ENCODE peak calls at places on chromosomes 7 and 10, in seven cellular contexts. Z, A, U, X, Q, O and D are unnamed samples. For H3K4me1, the result is how much of the 10 kb centered on the place peaks cover.

GRCh38 chr7:105352018-105352612 is 36.6 kb downstream of the SRPK2 start:
- DNase-seq in Z (peak), A (peak), U (peak), X (peak), Q (peak), O (peak), D (no peak)

GRCh38 chr7:51068401-51068800 is 248.2 kb downstream of the COBL start:
- DNase-seq in Z (no peak), A (no peak), U (no peak), X (no peak), Q (no peak), O (no peak), D (no peak)

GRCh38 chr10:60208676-60209269 is 180.9 kb downstream of the ANK3 start:
- DNase-seq in Z (no peak), A (no peak), U (no peak), X (no peak), Q (no peak), O (peak), D (no peak)

GRCh38 chr7:149414171-149414570 is 46.7 kb downstream of the ZNF777 start:
- DNase-seq in Z (no peak), A (no peak), U (no peak), X (no peak), Q (no peak), O (no peak), D (no peak)

GRCh38 chr10:14573666-14574261 is 200.9 kb downstream of the FAM107B start:
- DNase-seq in Z (no peak), A (no peak), U (no peak), X (no peak), Q (no peak), O (peak), D (no peak)

GRCh38 chr7:128459394-128459878 is 3.8 kb downstream of the HILPDA start:
- DNase-seq in Z (peak), A (peak), U (peak), X (peak), Q (peak), O (peak), D (peak)

GRCh38 chr7:82044497-82045080 is 274.7 kb upstream of the HGF start:
- DNase-seq in Z (peak), A (peak), U (peak), X (peak), Q (no peak), O (peak), D (peak)

GRCh38 chr10:52312999-52313349 is 1.1 kb upstream of the DKK1 start:
- DNase-seq in Z (no peak), A (no peak), U (no peak), X (no peak), Q (no peak), O (peak), D (no peak)

GRCh38 chr7:826230-826905 is 5.9 kb upstream of the SUN1 start:
- DNase-seq in Z (no peak), A (no peak), U (no peak), X (no peak), Q (no peak), O (no peak), D (no peak)

GRCh38 chr10:12214763-12215218 is 18.8 kb downstream of the CDC123 start:
- DNase-seq in Z (no peak), A (peak), U (peak), X (peak), Q (no peak), O (peak), D (peak)

GRCh38 chr10:91409069-91409868 is 875 bp upstream of the HECTD2 start:
- DNase-seq in Z (peak), A (peak), U (peak), X (peak), Q (peak), O (peak), D (peak)

GRCh38 chr7:102425639-102426267 is 7.6 kb upstream of the ORAI2 start:
- DNase-seq in Z (no peak), A (peak), U (no peak), X (no peak), Q (peak), O (no peak), D (no peak)

GRCh38 chr7:42722198-42722597 is 189.7 kb downstream of the C7orf25 start:
- DNase-seq in Z (no peak), A (no peak), U (no peak), X (no peak), Q (no peak), O (no peak), D (no peak)

GRCh38 chr7:128178611-128179010 is 62.5 kb upstream of the LEP start:
- DNase-seq in Z (no peak), A (no peak), U (no peak), X (no peak), Q (peak), O (no peak), D (no peak)

GRCh38 chr10:62812672-62813439 is 3.3 kb downstream of the EGR2 start:
- DNase-seq in Z (no peak), A (no peak), U (no peak), X (no peak), Q (no peak), O (no peak), D (no peak)

GRCh38 chr10:62813453-62813852 is 2.7 kb downstream of the EGR2 start:
- DNase-seq in Z (no peak), A (no peak), U (no peak), X (no peak), Q (no peak), O (no peak), D (no peak)

GRCh38 chr10:62811159-62811875 is 4.8 kb downstream of the EGR2 start:
- DNase-seq in Z (no peak), A (no peak), U (no peak), X (no peak), Q (no peak), O (no peak), D (no peak)

GRCh38 chr10:62813981-62814380 is 2.2 kb downstream of the EGR2 start:
- DNase-seq in Z (no peak), A (no peak), U (no peak), X (no peak), Q (no peak), O (no peak), D (no peak)

DNA sequence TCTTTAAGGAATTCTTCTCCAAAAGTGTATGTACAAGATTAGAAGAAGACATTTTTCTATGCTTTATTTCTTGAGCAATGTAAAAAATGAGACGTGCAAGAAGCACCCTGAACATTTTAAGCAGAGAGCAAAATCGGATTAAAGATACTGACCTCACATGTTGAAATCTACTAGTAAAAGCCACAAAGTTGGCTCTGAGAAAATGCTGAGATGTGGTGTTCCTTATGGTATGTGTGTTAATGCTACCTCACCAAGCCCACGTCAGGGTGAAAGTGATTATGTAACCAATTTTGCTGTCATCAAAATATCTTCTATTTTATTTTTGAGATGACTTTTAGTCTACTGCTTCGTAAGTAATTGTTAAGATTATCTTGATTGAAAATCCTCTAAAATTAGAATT is 5.6 kb downstream of the ADO start:
- DNase-seq in Z (no peak), A (no peak), U (no peak), X (no peak), Q (no peak), O (no peak), D (no peak)
- H3K4me1 ChIP-seq in Z (under half), A (under half), U (under half), X (under half), Q (under half), O (under half), D (under half)

GRCh38 chr10:89327803-89328441 is at the start of gene IFIT3:
- DNase-seq in Z (peak), A (peak), U (peak), X (peak), Q (peak), O (peak), D (no peak)
- TF ChIP-seq CTCF in Z (no peak), A (no peak), U (no peak), X (no peak), Q (no peak), O (no peak), D (no peak)

GRCh38 chr7:151381333-151382078 is 28.3 kb downstream of the WDR86 start:
- DNase-seq in Z (peak), A (peak), U (no peak), X (no peak), Q (no peak), O (no peak), D (no peak)

GRCh38 chr7:151381083-151381332 is 28.8 kb downstream of the WDR86 start:
- DNase-seq in Z (no peak), A (no peak), U (no peak), X (no peak), Q (no peak), O (no peak), D (no peak)

GRCh38 chr7:151383638-151384351 is 26.0 kb downstream of the WDR86 start:
- DNase-seq in Z (no peak), A (no peak), U (no peak), X (no peak), Q (no peak), O (no peak), D (no peak)

GRCh38 chr7:151380199-151381082 is 29.4 kb downstream of the WDR86 start:
- DNase-seq in Z (no peak), A (no peak), U (no peak), X (no peak), Q (no peak), O (no peak), D (no peak)

DNA sequence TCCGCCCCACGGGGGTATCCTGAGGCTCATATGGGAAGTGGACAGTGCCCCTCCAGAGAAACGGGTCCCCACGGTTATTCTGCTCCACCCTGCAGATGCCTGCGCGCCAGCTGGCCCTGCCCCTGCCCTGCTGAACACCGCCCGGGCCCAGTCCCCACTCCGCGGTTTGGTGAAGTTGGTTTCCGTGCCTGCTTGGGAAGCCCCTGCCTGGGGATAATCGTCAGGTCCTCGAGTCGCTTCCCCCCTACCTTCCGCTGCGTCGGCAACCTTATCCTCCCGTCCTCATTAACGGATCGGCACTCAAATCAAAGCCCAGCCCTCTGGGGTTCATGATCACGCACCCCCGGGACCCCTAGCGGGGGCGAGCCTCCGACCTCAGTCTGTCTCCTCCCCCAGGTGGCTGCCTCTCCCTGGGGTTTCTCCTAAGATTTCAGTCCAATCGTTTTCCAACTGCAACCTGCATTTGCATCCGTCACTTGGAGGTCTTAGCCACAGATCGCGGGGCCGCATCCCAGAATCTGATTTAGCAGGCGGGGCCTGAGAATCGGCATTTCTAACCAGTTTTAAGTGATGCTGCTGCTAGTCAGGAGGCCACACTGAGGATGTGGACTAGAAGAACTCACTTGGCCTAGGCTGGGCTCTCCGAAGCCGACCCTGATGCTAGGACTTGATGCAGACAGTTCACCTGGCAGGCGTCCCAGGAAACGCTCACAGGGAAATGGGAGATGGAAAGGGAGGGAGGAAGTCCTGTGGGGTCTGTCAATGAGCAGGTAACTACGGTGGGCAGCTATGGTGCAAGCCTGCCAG is 27.6 kb downstream of the WDR86 start:
- DNase-seq in Z (no peak), A (no peak), U (no peak), X (no peak), Q (no peak), O (no peak), D (no peak)
- H3K4me3 ChIP-seq in Z (no peak), A (no peak), U (no peak), X (peak), Q (peak), O (no peak), D (peak)

GRCh38 chr7:158741294-158741666 is 36.7 kb upstream of the NCAPG2 start:
- DNase-seq in Z (peak), A (no peak), U (no peak), X (no peak), Q (no peak), O (no peak), D (no peak)
- H3K4me1 ChIP-seq in Z (under half), A (under half), U (under half), X (under half), Q (under half), O (under half), D (under half)

DNA sequence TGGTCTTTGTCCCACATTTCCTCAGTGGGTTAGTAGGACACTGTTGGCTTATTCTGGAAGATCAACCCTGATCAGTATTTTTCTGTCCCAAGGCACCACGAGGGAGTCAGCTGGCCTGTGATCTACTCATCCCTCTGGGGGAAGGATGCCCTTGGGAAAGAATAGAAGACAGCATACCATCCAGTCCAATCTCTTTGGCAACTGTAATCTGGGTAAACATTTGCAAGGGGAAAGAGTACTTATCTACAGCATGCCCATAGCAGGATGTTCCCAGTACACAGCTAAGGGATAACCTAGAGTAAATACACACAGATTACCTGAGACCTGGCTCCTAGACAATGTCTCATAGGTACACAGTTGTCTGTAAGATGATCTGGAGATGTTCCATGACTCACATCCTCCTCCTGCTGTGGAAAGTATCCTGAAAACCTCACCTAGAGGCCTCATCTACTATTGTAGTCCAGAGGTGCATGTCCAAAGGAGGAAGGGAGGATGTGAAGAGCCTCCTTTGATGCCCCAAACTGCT is 134.3 kb upstream of the VWC2 start:
- DNase-seq in Z (no peak), A (no peak), U (no peak), X (no peak), Q (no peak), O (no peak), D (no peak)
- TF ChIP-seq CTCF in Z (no peak), A (no peak), U (no peak), X (no peak), Q (no peak), O (no peak), D (no peak)

GRCh38 chr7:101159696-101160674 is 5.4 kb downstream of the VGF start:
- DNase-seq in Z (no peak), A (no peak), U (no peak), X (no peak), Q (no peak), O (peak), D (no peak)

GRCh38 chr7:101162551-101163280 is 2.7 kb downstream of the VGF start:
- DNase-seq in Z (peak), A (peak), U (peak), X (peak), Q (no peak), O (peak), D (peak)

GRCh38 chr7:101163281-101164070 is 1.9 kb downstream of the VGF start:
- DNase-seq in Z (peak), A (no peak), U (no peak), X (peak), Q (no peak), O (no peak), D (peak)

GRCh38 chr7:101160917-101161316 is 4.5 kb downstream of the VGF start:
- DNase-seq in Z (no peak), A (no peak), U (no peak), X (no peak), Q (no peak), O (no peak), D (no peak)

GRCh38 chr7:101161692-101162461 is 3.5 kb downstream of the VGF start:
- DNase-seq in Z (no peak), A (no peak), U (no peak), X (no peak), Q (no peak), O (no peak), D (no peak)
- H3K4me3 ChIP-seq in Z (no peak), A (no peak), U (no peak), X (no peak), Q (no peak), O (no peak), D (peak)

GRCh38 chr7:135666836-135667235 is 4.5 kb downstream of the STMP1 start:
- DNase-seq in Z (no peak), A (no peak), U (no peak), X (no peak), Q (no peak), O (no peak), D (no peak)
- H3K4me1 ChIP-seq in Z (under half), A (under half), U (under half), X (under half), Q (under half), O (under half), D (under half)